ENCODE peak calls at places on chromosomes 12 and 14, in ten cellular contexts. One of them, this sample, is unnamed.

GRCh38 chr12:8886515-8887284 is 27.6 kb upstream of the PHC1 start:
- DNase-seq in ELR: no peak
- DNase-seq in DMS153: no peak
- DNase-seq in dorsolateral prefrontal cortex: no peak
- DNase-seq in T-helper 1 cell: no peak
- DNase-seq in NCI-H1092 treated with DMSO at 0.1 percent for 48 hours: no peak
- DNase-seq in lower leg skin: no peak
- DNase-seq in CD8-positive, alpha-beta memory T cell: no peak
- DNase-seq in T-helper 9 cell: no peak
- DNase-seq in astrocyte of the cerebellum: no peak
- DNase-seq in this sample: no peak

GRCh38 chr14:93941293-93941910 is 14.3 kb downstream of the FAM181A start:
- DNase-seq in ELR: peak
- DNase-seq in DMS153: peak
- DNase-seq in dorsolateral prefrontal cortex: no peak
- DNase-seq in T-helper 1 cell: no peak
- DNase-seq in NCI-H1092 treated with DMSO at 0.1 percent for 48 hours: peak
- DNase-seq in lower leg skin: no peak
- DNase-seq in CD8-positive, alpha-beta memory T cell: no peak
- DNase-seq in T-helper 9 cell: no peak
- DNase-seq in astrocyte of the cerebellum: peak
- DNase-seq in this sample: peak

GRCh38 chr14:31303654-31304053 is 96.1 kb upstream of the HECTD1 start:
- DNase-seq in ELR: no peak
- DNase-seq in DMS153: no peak
- DNase-seq in dorsolateral prefrontal cortex: no peak
- DNase-seq in T-helper 1 cell: no peak
- DNase-seq in NCI-H1092 treated with DMSO at 0.1 percent for 48 hours: no peak
- DNase-seq in lower leg skin: no peak
- DNase-seq in CD8-positive, alpha-beta memory T cell: no peak
- DNase-seq in T-helper 9 cell: no peak
- DNase-seq in astrocyte of the cerebellum: no peak
- DNase-seq in this sample: no peak

GRCh38 chr14:64764641-64765520 is 60.7 kb downstream of the PLEKHG3 start:
- DNase-seq in ELR: peak
- DNase-seq in DMS153: peak
- DNase-seq in dorsolateral prefrontal cortex: peak
- DNase-seq in T-helper 1 cell: peak
- DNase-seq in NCI-H1092 treated with DMSO at 0.1 percent for 48 hours: peak
- DNase-seq in lower leg skin: peak
- DNase-seq in CD8-positive, alpha-beta memory T cell: peak
- DNase-seq in T-helper 9 cell: peak
- DNase-seq in astrocyte of the cerebellum: peak
- DNase-seq in this sample: peak

GRCh38 chr14:106605548-106606448 is 1079.4 kb downstream of the TMEM121 start:
- DNase-seq in ELR: no peak
- DNase-seq in DMS153: peak
- DNase-seq in dorsolateral prefrontal cortex: no peak
- DNase-seq in T-helper 1 cell: peak
- DNase-seq in NCI-H1092 treated with DMSO at 0.1 percent for 48 hours: no peak
- DNase-seq in lower leg skin: no peak
- DNase-seq in CD8-positive, alpha-beta memory T cell: peak
- DNase-seq in T-helper 9 cell: peak
- DNase-seq in astrocyte of the cerebellum: no peak
- DNase-seq in this sample: no peak

GRCh38 chr14:68568907-68569545 is 223.8 kb downstream of the ZFP36L1 start:
- DNase-seq in ELR: no peak
- DNase-seq in DMS153: no peak
- DNase-seq in dorsolateral prefrontal cortex: no peak
- DNase-seq in T-helper 1 cell: no peak
- DNase-seq in NCI-H1092 treated with DMSO at 0.1 percent for 48 hours: no peak
- DNase-seq in lower leg skin: no peak
- DNase-seq in CD8-positive, alpha-beta memory T cell: no peak
- DNase-seq in T-helper 9 cell: no peak
- DNase-seq in astrocyte of the cerebellum: no peak
- DNase-seq in this sample: no peak

GRCh38 chr14:90758959-90759358 is 57.3 kb downstream of the TTC7B start:
- DNase-seq in ELR: peak
- DNase-seq in DMS153: no peak
- DNase-seq in dorsolateral prefrontal cortex: peak
- DNase-seq in T-helper 1 cell: no peak
- DNase-seq in NCI-H1092 treated with DMSO at 0.1 percent for 48 hours: no peak
- DNase-seq in lower leg skin: peak
- DNase-seq in CD8-positive, alpha-beta memory T cell: no peak
- DNase-seq in T-helper 9 cell: peak
- DNase-seq in astrocyte of the cerebellum: no peak
- DNase-seq in this sample: peak

GRCh38 chr14:68124885-68125731 is 305.5 kb downstream of the RAD51B start:
- DNase-seq in ELR: peak
- DNase-seq in DMS153: no peak
- DNase-seq in dorsolateral prefrontal cortex: no peak
- DNase-seq in T-helper 1 cell: no peak
- DNase-seq in NCI-H1092 treated with DMSO at 0.1 percent for 48 hours: peak
- DNase-seq in lower leg skin: peak
- DNase-seq in CD8-positive, alpha-beta memory T cell: no peak
- DNase-seq in T-helper 9 cell: no peak
- DNase-seq in astrocyte of the cerebellum: peak
- DNase-seq in this sample: peak

GRCh38 chr12:65892905-65893304 is 68.6 kb downstream of the HMGA2 start:
- DNase-seq in ELR: peak
- DNase-seq in DMS153: no peak
- DNase-seq in dorsolateral prefrontal cortex: no peak
- DNase-seq in T-helper 1 cell: no peak
- DNase-seq in NCI-H1092 treated with DMSO at 0.1 percent for 48 hours: no peak
- DNase-seq in lower leg skin: no peak
- DNase-seq in CD8-positive, alpha-beta memory T cell: no peak
- DNase-seq in T-helper 9 cell: no peak
- DNase-seq in astrocyte of the cerebellum: no peak
- DNase-seq in this sample: peak

GRCh38 chr12:92136021-92136735 is 9.5 kb downstream of the BTG1 start:
- DNase-seq in ELR: no peak
- DNase-seq in DMS153: no peak
- DNase-seq in dorsolateral prefrontal cortex: no peak
- DNase-seq in T-helper 1 cell: no peak
- DNase-seq in NCI-H1092 treated with DMSO at 0.1 percent for 48 hours: no peak
- DNase-seq in lower leg skin: no peak
- DNase-seq in CD8-positive, alpha-beta memory T cell: no peak
- DNase-seq in T-helper 9 cell: no peak
- DNase-seq in astrocyte of the cerebellum: no peak
- DNase-seq in this sample: no peak

GRCh38 chr14:74510955-74511354 is 17.4 kb downstream of the ISCA2 start:
- DNase-seq in ELR: peak
- DNase-seq in DMS153: no peak
- DNase-seq in dorsolateral prefrontal cortex: no peak
- DNase-seq in T-helper 1 cell: no peak
- DNase-seq in NCI-H1092 treated with DMSO at 0.1 percent for 48 hours: no peak
- DNase-seq in lower leg skin: no peak
- DNase-seq in CD8-positive, alpha-beta memory T cell: no peak
- DNase-seq in T-helper 9 cell: no peak
- DNase-seq in astrocyte of the cerebellum: no peak
- DNase-seq in this sample: peak

GRCh38 chr12:115910057-115910456 is 367.4 kb downstream of the MED13L start:
- DNase-seq in ELR: no peak
- DNase-seq in DMS153: no peak
- DNase-seq in dorsolateral prefrontal cortex: no peak
- DNase-seq in T-helper 1 cell: no peak
- DNase-seq in NCI-H1092 treated with DMSO at 0.1 percent for 48 hours: no peak
- DNase-seq in lower leg skin: no peak
- DNase-seq in CD8-positive, alpha-beta memory T cell: no peak
- DNase-seq in T-helper 9 cell: no peak
- DNase-seq in astrocyte of the cerebellum: no peak
- DNase-seq in this sample: no peak

GRCh38 chr14:93010543-93011541 is 87.9 kb downstream of the CHGA start:
- DNase-seq in ELR: no peak
- DNase-seq in DMS153: peak
- DNase-seq in dorsolateral prefrontal cortex: no peak
- DNase-seq in T-helper 1 cell: no peak
- DNase-seq in NCI-H1092 treated with DMSO at 0.1 percent for 48 hours: no peak
- DNase-seq in lower leg skin: no peak
- DNase-seq in CD8-positive, alpha-beta memory T cell: no peak
- DNase-seq in T-helper 9 cell: no peak
- DNase-seq in astrocyte of the cerebellum: no peak
- DNase-seq in this sample: no peak

GRCh38 chr14:23454445-23454856 is 15.1 kb upstream of the NGDN start:
- DNase-seq in ELR: no peak
- DNase-seq in DMS153: peak
- DNase-seq in dorsolateral prefrontal cortex: no peak
- DNase-seq in T-helper 1 cell: no peak
- DNase-seq in NCI-H1092 treated with DMSO at 0.1 percent for 48 hours: no peak
- DNase-seq in lower leg skin: no peak
- DNase-seq in CD8-positive, alpha-beta memory T cell: no peak
- DNase-seq in T-helper 9 cell: no peak
- DNase-seq in astrocyte of the cerebellum: no peak
- DNase-seq in this sample: no peak

GRCh38 chr12:95413576-95413975 is 60.4 kb upstream of the METAP2 start:
- DNase-seq in ELR: no peak
- DNase-seq in DMS153: no peak
- DNase-seq in dorsolateral prefrontal cortex: no peak
- DNase-seq in T-helper 1 cell: no peak
- DNase-seq in NCI-H1092 treated with DMSO at 0.1 percent for 48 hours: no peak
- DNase-seq in lower leg skin: no peak
- DNase-seq in CD8-positive, alpha-beta memory T cell: no peak
- DNase-seq in T-helper 9 cell: no peak
- DNase-seq in astrocyte of the cerebellum: peak
- DNase-seq in this sample: no peak

GRCh38 chr14:74974364-74975058 is 19.1 kb upstream of the PGF start:
- DNase-seq in ELR: no peak
- DNase-seq in DMS153: no peak
- DNase-seq in dorsolateral prefrontal cortex: no peak
- DNase-seq in T-helper 1 cell: no peak
- DNase-seq in NCI-H1092 treated with DMSO at 0.1 percent for 48 hours: no peak
- DNase-seq in lower leg skin: peak
- DNase-seq in CD8-positive, alpha-beta memory T cell: no peak
- DNase-seq in T-helper 9 cell: no peak
- DNase-seq in astrocyte of the cerebellum: no peak
- DNase-seq in this sample: no peak

GRCh38 chr14:23362200-23362599 is 2.8 kb downstream of the EFS start:
- DNase-seq in ELR: peak
- DNase-seq in DMS153: no peak
- DNase-seq in dorsolateral prefrontal cortex: no peak
- DNase-seq in T-helper 1 cell: no peak
- DNase-seq in NCI-H1092 treated with DMSO at 0.1 percent for 48 hours: no peak
- DNase-seq in lower leg skin: peak
- DNase-seq in CD8-positive, alpha-beta memory T cell: no peak
- DNase-seq in T-helper 9 cell: no peak
- DNase-seq in astrocyte of the cerebellum: peak
- DNase-seq in this sample: no peak

GRCh38 chr14:54929556-54929955 is 26.9 kb upstream of the GCH1 start:
- DNase-seq in ELR: no peak
- DNase-seq in DMS153: peak
- DNase-seq in dorsolateral prefrontal cortex: no peak
- DNase-seq in T-helper 1 cell: no peak
- DNase-seq in NCI-H1092 treated with DMSO at 0.1 percent for 48 hours: peak
- DNase-seq in lower leg skin: no peak
- DNase-seq in CD8-positive, alpha-beta memory T cell: no peak
- DNase-seq in T-helper 9 cell: no peak
- DNase-seq in astrocyte of the cerebellum: no peak
- DNase-seq in this sample: no peak

GRCh38 chr12:46373303-46374182 is 970 bp upstream of the SLC38A2 start:
- DNase-seq in ELR: peak
- DNase-seq in DMS153: no peak
- DNase-seq in dorsolateral prefrontal cortex: peak
- DNase-seq in T-helper 1 cell: no peak
- DNase-seq in NCI-H1092 treated with DMSO at 0.1 percent for 48 hours: peak
- DNase-seq in lower leg skin: peak
- DNase-seq in CD8-positive, alpha-beta memory T cell: peak
- DNase-seq in T-helper 9 cell: peak
- DNase-seq in astrocyte of the cerebellum: no peak
- DNase-seq in this sample: peak

GRCh38 chr14:99063620-99064225 is 208.3 kb downstream of the BCL11B start:
- DNase-seq in ELR: no peak
- DNase-seq in DMS153: no peak
- DNase-seq in dorsolateral prefrontal cortex: no peak
- DNase-seq in T-helper 1 cell: no peak
- DNase-seq in NCI-H1092 treated with DMSO at 0.1 percent for 48 hours: no peak
- DNase-seq in lower leg skin: peak
- DNase-seq in CD8-positive, alpha-beta memory T cell: no peak
- DNase-seq in T-helper 9 cell: no peak
- DNase-seq in astrocyte of the cerebellum: no peak
- DNase-seq in this sample: no peak

GRCh38 chr14:96745500-96746051 is 51.6 kb upstream of the VRK1 start:
- DNase-seq in ELR: peak
- DNase-seq in DMS153: no peak
- DNase-seq in dorsolateral prefrontal cortex: no peak
- DNase-seq in T-helper 1 cell: no peak
- DNase-seq in NCI-H1092 treated with DMSO at 0.1 percent for 48 hours: no peak
- DNase-seq in lower leg skin: peak
- DNase-seq in CD8-positive, alpha-beta memory T cell: no peak
- DNase-seq in T-helper 9 cell: no peak
- DNase-seq in astrocyte of the cerebellum: no peak
- DNase-seq in this sample: no peak

GRCh38 chr12:31588976-31589375 is 2.0 kb downstream of the DENND5B start:
- DNase-seq in ELR: peak
- DNase-seq in DMS153: no peak
- DNase-seq in dorsolateral prefrontal cortex: no peak
- DNase-seq in T-helper 1 cell: no peak
- DNase-seq in NCI-H1092 treated with DMSO at 0.1 percent for 48 hours: no peak
- DNase-seq in lower leg skin: no peak
- DNase-seq in CD8-positive, alpha-beta memory T cell: no peak
- DNase-seq in T-helper 9 cell: no peak
- DNase-seq in astrocyte of the cerebellum: no peak
- DNase-seq in this sample: peak

GRCh38 chr14:75989134-75989533 is 3.6 kb downstream of the IFT43 start:
- DNase-seq in ELR: peak
- DNase-seq in DMS153: no peak
- DNase-seq in dorsolateral prefrontal cortex: no peak
- DNase-seq in T-helper 1 cell: no peak
- DNase-seq in NCI-H1092 treated with DMSO at 0.1 percent for 48 hours: no peak
- DNase-seq in lower leg skin: no peak
- DNase-seq in CD8-positive, alpha-beta memory T cell: no peak
- DNase-seq in T-helper 9 cell: no peak
- DNase-seq in astrocyte of the cerebellum: no peak
- DNase-seq in this sample: peak

GRCh38 chr14:70811578-70811977 is 2.3 kb upstream of the MAP3K9 start:
- DNase-seq in ELR: no peak
- DNase-seq in DMS153: no peak
- DNase-seq in dorsolateral prefrontal cortex: no peak
- DNase-seq in T-helper 1 cell: no peak
- DNase-seq in NCI-H1092 treated with DMSO at 0.1 percent for 48 hours: no peak
- DNase-seq in lower leg skin: no peak
- DNase-seq in CD8-positive, alpha-beta memory T cell: no peak
- DNase-seq in T-helper 9 cell: no peak
- DNase-seq in astrocyte of the cerebellum: no peak
- DNase-seq in this sample: no peak

GRCh38 chr12:76909290-76909689 is 30.5 kb upstream of the CSRP2 start:
- DNase-seq in ELR: no peak
- DNase-seq in DMS153: no peak
- DNase-seq in dorsolateral prefrontal cortex: no peak
- DNase-seq in T-helper 1 cell: no peak
- DNase-seq in NCI-H1092 treated with DMSO at 0.1 percent for 48 hours: no peak
- DNase-seq in lower leg skin: no peak
- DNase-seq in CD8-positive, alpha-beta memory T cell: no peak
- DNase-seq in T-helper 9 cell: no peak
- DNase-seq in astrocyte of the cerebellum: no peak
- DNase-seq in this sample: no peak

GRCh38 chr12:121799175-121799841 is 4.5 kb upstream of the SETD1B start:
- DNase-seq in ELR: peak
- DNase-seq in DMS153: peak
- DNase-seq in dorsolateral prefrontal cortex: no peak
- DNase-seq in T-helper 1 cell: no peak
- DNase-seq in NCI-H1092 treated with DMSO at 0.1 percent for 48 hours: peak
- DNase-seq in lower leg skin: peak
- DNase-seq in CD8-positive, alpha-beta memory T cell: peak
- DNase-seq in T-helper 9 cell: no peak
- DNase-seq in astrocyte of the cerebellum: no peak
- DNase-seq in this sample: peak

GRCh38 chr12:96425321-96425720 is 25.1 kb upstream of the CDK17 start:
- DNase-seq in ELR: peak
- DNase-seq in DMS153: no peak
- DNase-seq in dorsolateral prefrontal cortex: no peak
- DNase-seq in T-helper 1 cell: no peak
- DNase-seq in NCI-H1092 treated with DMSO at 0.1 percent for 48 hours: no peak
- DNase-seq in lower leg skin: no peak
- DNase-seq in CD8-positive, alpha-beta memory T cell: no peak
- DNase-seq in T-helper 9 cell: no peak
- DNase-seq in astrocyte of the cerebellum: peak
- DNase-seq in this sample: peak

GRCh38 chr12:5487076-5487475 is 55.2 kb downstream of the NTF3 start:
- DNase-seq in ELR: no peak
- DNase-seq in DMS153: no peak
- DNase-seq in dorsolateral prefrontal cortex: no peak
- DNase-seq in T-helper 1 cell: no peak
- DNase-seq in NCI-H1092 treated with DMSO at 0.1 percent for 48 hours: no peak
- DNase-seq in lower leg skin: no peak
- DNase-seq in CD8-positive, alpha-beta memory T cell: no peak
- DNase-seq in T-helper 9 cell: no peak
- DNase-seq in astrocyte of the cerebellum: no peak
- DNase-seq in this sample: no peak

This sample was measured in dermis blood vessel endothelial cell.